ENCODE peak calls at places on chromosomes 7 and 10, in nine cellular contexts. R, L, K, I, A, E, Z, D and P are unnamed samples.

GRCh38 chr7:117113871-117114270 is 160.6 kb downstream of the ST7 start:
- DNase-seq in R (no peak), L (peak), K (no peak), I (no peak), A (no peak), E (no peak), Z (no peak), D (no peak), P (no peak)

GRCh38 chr7:27154901-27155815 is 1.3 kb downstream of the HOXA7 start:
- DNase-seq in R (no peak), L (no peak), K (no peak), I (no peak), A (peak), E (no peak), Z (no peak), D (no peak), P (no peak)

GRCh38 chr7:123303926-123304325 is 104.2 kb upstream of the SLC13A1 start:
- DNase-seq in R (no peak), L (no peak), K (no peak), I (no peak), A (no peak), E (no peak), Z (peak), D (no peak), P (no peak)

GRCh38 chr10:87670591-87670990 is 10.9 kb downstream of the PAPSS2 start:
- DNase-seq in R (no peak), L (no peak), K (no peak), I (no peak), A (no peak), E (no peak), Z (peak), D (no peak), P (no peak)

GRCh38 chr7:116805100-116805544 is 57.3 kb upstream of the CAPZA2 start:
- DNase-seq in R (no peak), L (no peak), K (peak), I (no peak), A (no peak), E (peak), Z (peak), D (no peak), P (peak)

GRCh38 chr10:113108180-113108835 is 158.3 kb downstream of the TCF7L2 start:
- DNase-seq in R (no peak), L (peak), K (no peak), I (no peak), A (peak), E (no peak), Z (no peak), D (no peak), P (no peak)

GRCh38 chr7:74038194-74038961 is 10.4 kb downstream of the ELN start:
- DNase-seq in R (no peak), L (no peak), K (peak), I (no peak), A (no peak), E (no peak), Z (no peak), D (no peak), P (peak)

GRCh38 chr7:127629268-127629854 is 11.4 kb upstream of the PAX4 start:
- DNase-seq in R (no peak), L (peak), K (no peak), I (no peak), A (peak), E (no peak), Z (no peak), D (peak), P (no peak)

GRCh38 chr7:50805425-50806130 is 22.9 kb upstream of the GRB10 start:
- DNase-seq in R (no peak), L (no peak), K (no peak), I (no peak), A (peak), E (no peak), Z (no peak), D (no peak), P (no peak)

GRCh38 chr10:132865851-132866600 is 76.3 kb downstream of the CFAP46 start:
- DNase-seq in R (no peak), L (no peak), K (no peak), I (no peak), A (no peak), E (no peak), Z (no peak), D (no peak), P (no peak)

GRCh38 chr7:140230517-140230861 is 53.7 kb upstream of the KDM7A start:
- DNase-seq in R (no peak), L (no peak), K (no peak), I (no peak), A (peak), E (no peak), Z (no peak), D (no peak), P (no peak)

GRCh38 chr10:5685764-5686240 is 1.2 kb downstream of the TASOR2 start:
- DNase-seq in R (no peak), L (no peak), K (no peak), I (no peak), A (no peak), E (no peak), Z (peak), D (no peak), P (peak)

GRCh38 chr10:80681142-80681541 is 143.4 kb downstream of the SH2D4B start:
- DNase-seq in R (no peak), L (no peak), K (no peak), I (no peak), A (no peak), E (no peak), Z (no peak), D (no peak), P (no peak)

GRCh38 chr7:136009488-136010079 is 32.4 kb upstream of the MTPN start:
- DNase-seq in R (no peak), L (peak), K (peak), I (peak), A (no peak), E (peak), Z (peak), D (peak), P (peak)

GRCh38 chr10:88114368-88114767 is 250.9 kb downstream of the PTEN start:
- DNase-seq in R (no peak), L (peak), K (no peak), I (peak), A (peak), E (no peak), Z (peak), D (peak), P (no peak)

GRCh38 chr7:33807779-33808482 is 97.4 kb upstream of the BMPER start:
- DNase-seq in R (no peak), L (no peak), K (peak), I (peak), A (peak), E (peak), Z (peak), D (no peak), P (peak)

GRCh38 chr10:96587255-96588059 is 645 bp upstream of the TM9SF3 start:
- DNase-seq in R (no peak), L (peak), K (peak), I (peak), A (peak), E (peak), Z (peak), D (no peak), P (peak)

GRCh38 chr7:57772126-57772924 is 322.3 kb downstream of the ZNF716 start:
- DNase-seq in R (no peak), L (no peak), K (no peak), I (no peak), A (no peak), E (no peak), Z (no peak), D (no peak), P (no peak)

GRCh38 chr7:82109288-82109687 is 334.3 kb downstream of the CACNA2D1 start:
- DNase-seq in R (no peak), L (no peak), K (peak), I (no peak), A (no peak), E (peak), Z (peak), D (no peak), P (peak)

GRCh38 chr10:30095811-30096422 is 36.5 kb upstream of the JCAD start:
- DNase-seq in R (no peak), L (no peak), K (no peak), I (no peak), A (no peak), E (no peak), Z (no peak), D (no peak), P (no peak)

GRCh38 chr10:100403734-100404133 is 56.7 kb downstream of the SCD start:
- DNase-seq in R (no peak), L (peak), K (no peak), I (no peak), A (no peak), E (no peak), Z (no peak), D (no peak), P (no peak)

GRCh38 chr7:6637544-6638229 is 569 bp downstream of the ZNF316 start:
- DNase-seq in R (peak), L (no peak), K (no peak), I (peak), A (peak), E (no peak), Z (peak), D (no peak), P (no peak)

GRCh38 chr10:29039659-29040309 is 249.1 kb upstream of the LYZL1 start:
- DNase-seq in R (no peak), L (no peak), K (peak), I (no peak), A (no peak), E (no peak), Z (peak), D (no peak), P (peak)

GRCh38 chr10:132639470-132639869 is 101.9 kb downstream of the INPP5A start:
- DNase-seq in R (no peak), L (peak), K (no peak), I (no peak), A (no peak), E (no peak), Z (no peak), D (no peak), P (no peak)

GRCh38 chr10:18572959-18573561 is 78.3 kb downstream of the NSUN6 start:
- DNase-seq in R (no peak), L (no peak), K (no peak), I (no peak), A (no peak), E (no peak), Z (no peak), D (no peak), P (no peak)

GRCh38 chr10:17432738-17433137 is 21.7 kb downstream of the ST8SIA6 start:
- DNase-seq in R (no peak), L (no peak), K (peak), I (no peak), A (no peak), E (no peak), Z (no peak), D (no peak), P (peak)

GRCh38 chr10:87862644-87863101 is 660 bp downstream of the KLLN start:
- DNase-seq in R (peak), L (peak), K (no peak), I (no peak), A (peak), E (no peak), Z (no peak), D (peak), P (no peak)

GRCh38 chr10:105358911-105359310 is 717.8 kb downstream of the SORCS3 start:
- DNase-seq in R (no peak), L (no peak), K (peak), I (no peak), A (no peak), E (no peak), Z (no peak), D (no peak), P (peak)

GRCh38 chr7:25456467-25457171 is 228.3 kb upstream of the NPVF start:
- DNase-seq in R (no peak), L (no peak), K (no peak), I (no peak), A (no peak), E (peak), Z (no peak), D (no peak), P (no peak)

GRCh38 chr10:97399843-97400545 is 1.1 kb downstream of the RRP12 start:
- DNase-seq in R (no peak), L (no peak), K (peak), I (peak), A (peak), E (peak), Z (peak), D (no peak), P (peak)

GRCh38 chr10:569961-570630 is 119.4 kb downstream of the DIP2C start:
- DNase-seq in R (no peak), L (no peak), K (no peak), I (no peak), A (no peak), E (no peak), Z (no peak), D (no peak), P (no peak)

GRCh38 chr7:1226155-1226901 is 6.3 kb upstream of the UNCX start:
- DNase-seq in R (no peak), L (peak), K (no peak), I (no peak), A (no peak), E (no peak), Z (no peak), D (no peak), P (no peak)

GRCh38 chr10:107733328-107733727 is 568.8 kb upstream of the SORCS1 start:
- DNase-seq in R (no peak), L (no peak), K (peak), I (no peak), A (no peak), E (no peak), Z (no peak), D (no peak), P (peak)

GRCh38 chr10:3122486-3123205 is 49.9 kb downstream of the PITRM1 start:
- DNase-seq in R (no peak), L (no peak), K (peak), I (no peak), A (no peak), E (no peak), Z (no peak), D (no peak), P (peak)

GRCh38 chr7:69564454-69565417 is 33.5 kb upstream of the AUTS2 start:
- DNase-seq in R (no peak), L (no peak), K (peak), I (no peak), A (no peak), E (peak), Z (peak), D (peak), P (peak)